ENCODE peak calls at places on chromosomes 2 and 18, in five cellular contexts. B, K, O, D and J are unnamed samples.
A peak's percentile ranks its signal among the peaks of the same experiment; 100 is the strongest.

GRCh38 chr2:16408331-16409005 is 257.2 kb downstream of the CYRIA start:
- DNase-seq in B (no peak), K (no peak), O (no peak), D (no peak), J (no peak)

GRCh38 chr2:110674620-110675555 is 3.0 kb downstream of the BUB1 start:
- DNase-seq in B (no peak), K (no peak), O (no peak), D (peak; percentile 42), J (no peak)

GRCh38 chr2:38076710-38077430 is 919 bp upstream of the CYP1B1 start:
- DNase-seq in B (peak; percentile 46), K (peak; percentile 65), O (peak; percentile 95), D (peak; percentile 87), J (peak; percentile 68)

GRCh38 chr2:21301871-21302433 is 178.2 kb downstream of the TDRD15 start:
- DNase-seq in B (no peak), K (no peak), O (no peak), D (no peak), J (no peak)

GRCh38 chr2:46521215-46521683 is 41.9 kb downstream of the TMEM247 start:
- DNase-seq in B (no peak), K (no peak), O (no peak), D (peak; percentile 4), J (no peak)

GRCh38 chr2:84084856-84085255 is 374.2 kb downstream of the SUCLG1 start:
- DNase-seq in B (no peak), K (no peak), O (no peak), D (no peak), J (no peak)

GRCh38 chr18:40124107-40124506 is 1830.9 kb upstream of the PIK3C3 start:
- DNase-seq in B (no peak), K (no peak), O (no peak), D (peak; percentile 72), J (no peak)

GRCh38 chr2:3163401-3163800 is 214.2 kb downstream of the EIPR1 start:
- DNase-seq in B (no peak), K (no peak), O (no peak), D (no peak), J (no peak)

GRCh38 chr18:29439398-29439797 is 1262.5 kb upstream of the CDH2 start:
- DNase-seq in B (no peak), K (no peak), O (no peak), D (no peak), J (no peak)

GRCh38 chr2:241901500-241902351 is 32.2 kb downstream of the RTP5 start:
- DNase-seq in B (no peak), K (no peak), O (peak; percentile 78), D (no peak), J (peak; percentile 56)

GRCh38 chr2:201880620-201881381 is 74.5 kb downstream of the CDK15 start:
- DNase-seq in B (no peak), K (no peak), O (no peak), D (peak; percentile 35), J (no peak)

GRCh38 chr2:18762667-18763066 is 173.3 kb upstream of the NT5C1B start:
- DNase-seq in B (no peak), K (no peak), O (no peak), D (no peak), J (no peak)

GRCh38 chr18:36769611-36770314 is 59.0 kb downstream of the TPGS2 start:
- DNase-seq in B (no peak), K (no peak), O (no peak), D (no peak), J (peak; percentile 43)

GRCh38 chr18:61308795-61309393 is 24.3 kb upstream of the CDH20 start:
- DNase-seq in B (no peak), K (no peak), O (no peak), D (peak; percentile 64), J (no peak)

GRCh38 chr2:143162997-143163396 is 33.8 kb downstream of the ARHGAP15 start:
- DNase-seq in B (no peak), K (no peak), O (no peak), D (no peak), J (no peak)

GRCh38 chr2:1681323-1682310 is 62.7 kb downstream of the PXDN start:
- DNase-seq in B (no peak), K (no peak), O (no peak), D (no peak), J (no peak)

GRCh38 chr2:107542314-107542740 is 284.4 kb upstream of the RGPD4 start:
- DNase-seq in B (no peak), K (peak; percentile 31), O (no peak), D (no peak), J (no peak)

GRCh38 chr2:65527451-65528240 is 95.2 kb upstream of the SPRED2 start:
- DNase-seq in B (no peak), K (no peak), O (no peak), D (no peak), J (no peak)

GRCh38 chr2:36438454-36438977 is 82.9 kb downstream of the CRIM1 start:
- DNase-seq in B (no peak), K (no peak), O (no peak), D (peak; percentile 99), J (no peak)

GRCh38 chr2:39521876-39522517 is 84.9 kb upstream of the MAP4K3 start:
- DNase-seq in B (no peak), K (no peak), O (no peak), D (no peak), J (no peak)

GRCh38 chr2:72545790-72546189 is 280.0 kb downstream of the EXOC6B start:
- DNase-seq in B (no peak), K (no peak), O (no peak), D (no peak), J (no peak)

GRCh38 chr2:24206242-24206641 is 31.4 kb downstream of the FAM228A start:
- DNase-seq in B (no peak), K (no peak), O (no peak), D (no peak), J (no peak)

GRCh38 chr2:54665436-54665856 is 58.0 kb upstream of the EML6 start:
- DNase-seq in B (peak; percentile 47), K (peak; percentile 51), O (no peak), D (peak; percentile 34), J (peak; percentile 41)

GRCh38 chr2:127388423-127389164 is 819 bp upstream of the MAP3K2 start:
- DNase-seq in B (no peak), K (no peak), O (no peak), D (no peak), J (no peak)

GRCh38 chr2:227404575-227404974 is 16.8 kb upstream of the SCYGR1 start:
- DNase-seq in B (no peak), K (no peak), O (no peak), D (no peak), J (no peak)

GRCh38 chr18:8847066-8847755 is 141.9 kb downstream of the MTCL1 start:
- DNase-seq in B (no peak), K (no peak), O (no peak), D (no peak), J (no peak)

GRCh38 chr2:64093341-64093740 is 50.9 kb downstream of the PELI1 start:
- DNase-seq in B (no peak), K (no peak), O (no peak), D (no peak), J (no peak)

GRCh38 chr18:51957001-51957400 is 383.0 kb upstream of the DCC start:
- DNase-seq in B (no peak), K (no peak), O (no peak), D (no peak), J (no peak)

GRCh38 chr2:43692428-43692994 is 16.3 kb upstream of the C1GALT1C1L start:
- DNase-seq in B (no peak), K (no peak), O (no peak), D (no peak), J (no peak)

DNA sequence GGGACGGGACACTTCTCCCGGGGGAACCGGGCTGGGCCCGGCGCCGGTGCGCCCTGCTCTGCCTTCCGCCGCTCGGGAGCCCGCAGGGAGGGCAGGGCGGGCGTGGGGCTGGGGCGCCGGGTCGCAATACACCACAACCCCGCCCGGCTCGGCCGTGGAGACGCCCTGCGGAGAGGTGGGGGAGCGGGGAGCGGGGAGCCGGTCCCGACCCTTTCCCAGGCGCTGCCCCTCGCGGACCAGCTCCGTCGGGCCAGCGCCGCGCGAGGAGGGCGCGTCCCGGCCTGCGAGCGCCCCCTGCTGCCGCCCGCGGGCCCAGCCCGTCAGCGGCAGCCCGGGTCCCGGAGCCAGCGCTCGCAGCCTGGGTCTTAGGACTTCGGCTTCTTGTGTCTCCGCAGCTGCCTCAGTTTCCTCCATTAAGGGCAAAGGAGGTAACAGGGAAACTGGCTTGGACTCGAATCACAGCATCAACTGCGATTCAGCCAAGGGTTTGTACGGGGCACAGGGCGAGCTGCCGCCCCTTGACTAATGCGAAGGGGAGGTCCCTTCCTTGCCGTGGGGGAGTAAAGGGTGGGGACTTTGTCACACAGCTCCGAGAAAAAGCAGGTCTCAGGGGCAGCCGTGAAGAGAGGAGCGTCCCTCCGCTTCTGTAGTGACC is 635 bp upstream of the ADRA2B start:
- DNase-seq in B (peak; percentile 62), K (peak; percentile 76), O (peak; percentile 84), D (no peak), J (peak; percentile 79)
- TF ChIP-seq CTCF in B (peak; percentile 92), K (peak; percentile 92), O (peak; percentile 93), D (peak; percentile 47), J (peak; percentile 43)

GRCh38 chr2:240820014-240820606 is at the start of gene KIF1A:
- DNase-seq in B (peak; percentile 64), K (peak; percentile 94), O (no peak), D (no peak), J (peak; percentile 76)

GRCh38 chr2:240819404-240820013 is 510 bp downstream of the KIF1A start:
- DNase-seq in B (peak; percentile 20), K (peak; percentile 73), O (no peak), D (no peak), J (peak; percentile 60)

GRCh38 chr2:240822280-240822847 is 2.3 kb upstream of the KIF1A start:
- DNase-seq in B (no peak), K (no peak), O (no peak), D (no peak), J (no peak)

GRCh38 chr2:240821429-240821778 is 1.4 kb upstream of the KIF1A start:
- DNase-seq in B (no peak), K (no peak), O (no peak), D (no peak), J (no peak)

DNA sequence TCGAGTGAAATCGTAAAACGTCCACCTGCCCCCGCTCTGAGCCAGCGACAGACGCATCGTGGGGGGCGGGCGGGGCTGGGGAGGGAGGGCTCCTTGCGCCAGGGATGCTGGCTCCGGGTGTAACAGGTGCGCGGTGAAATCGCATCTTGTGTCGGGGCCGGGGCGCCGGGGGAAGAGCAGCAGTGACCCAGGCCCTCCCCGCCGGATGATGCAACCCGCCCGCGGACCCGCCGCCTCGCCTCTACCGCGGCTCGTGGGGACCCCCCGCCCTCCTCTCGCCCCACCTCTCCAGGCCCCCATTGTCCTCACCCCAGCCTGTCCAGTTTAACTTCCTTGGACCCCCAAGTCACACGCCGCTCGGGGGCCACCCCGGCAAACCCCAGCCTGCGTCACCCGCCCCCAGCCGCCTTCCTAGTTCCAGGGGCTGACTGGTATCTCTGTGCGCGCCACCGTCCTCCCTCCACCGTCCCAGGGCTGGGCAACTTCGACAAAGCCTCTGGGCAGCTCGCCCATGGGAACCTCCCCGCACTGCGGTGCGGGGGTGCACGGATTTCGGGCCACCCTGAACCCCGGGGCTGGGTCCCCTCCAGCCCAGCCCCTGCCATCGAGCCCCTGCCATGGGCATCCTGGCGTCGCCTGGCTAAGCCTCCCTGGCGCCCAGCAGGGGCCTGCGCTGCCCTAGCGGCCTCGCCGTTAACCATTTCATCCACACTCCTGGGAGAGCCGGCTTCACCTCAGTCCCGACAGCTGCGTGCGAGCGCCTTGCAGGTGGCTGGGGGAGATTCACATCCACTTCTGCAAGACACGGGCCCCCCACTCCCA is 799 bp upstream of the KIF1A start:
- DNase-seq in B (peak; percentile 43), K (peak; percentile 78), O (no peak), D (no peak), J (peak; percentile 43)
- TF ChIP-seq CTCF in B (peak; percentile 37), K (no peak), O (peak; percentile 26), D (no peak), J (no peak)

GRCh38 chr2:176124358-176125214 is 2.1 kb downstream of the HOXD9 start:
- DNase-seq in B (no peak), K (no peak), O (no peak), D (no peak), J (no peak)
- TF ChIP-seq CTCF in B (no peak), K (no peak), O (no peak), D (no peak), J (no peak)

GRCh38 chr2:181438298-181438697 is 18.9 kb upstream of the ITGA4 start:
- DNase-seq in B (no peak), K (no peak), O (no peak), D (no peak), J (no peak)
- TF ChIP-seq CTCF in B (no peak), K (no peak), O (peak; percentile 33), D (peak; percentile 40), J (peak; percentile 22)